ENCODE peak calls at places on chromosomes 5 and 9, in seven cellular contexts. One of them, this sample, is unnamed.

GRCh38 chr5:141814064-141814982 is 63.9 kb downstream of the PCDH1 start:
- DNase-seq in breast epithelium: no peak
- DNase-seq in tibial artery: no peak
- DNase-seq in fibroblast of pulmonary artery: peak; percentile 31
- DNase-seq in GM23338: peak; percentile 85
- DNase-seq in heart right ventricle: peak; percentile 64
- DNase-seq in mammary epithelial cell: peak; percentile 36
- DNase-seq in this sample: peak; percentile 53

GRCh38 chr9:123710299-123710698 is 219.6 kb downstream of the DENND1A start:
- DNase-seq in breast epithelium: no peak
- DNase-seq in tibial artery: no peak
- DNase-seq in fibroblast of pulmonary artery: peak; percentile 87
- DNase-seq in GM23338: no peak
- DNase-seq in heart right ventricle: no peak
- DNase-seq in mammary epithelial cell: peak; percentile 70
- DNase-seq in this sample: peak; percentile 52

GRCh38 chr5:134246771-134247329 is 21.0 kb upstream of the PPP2CA start:
- DNase-seq in breast epithelium: no peak
- DNase-seq in tibial artery: no peak
- DNase-seq in fibroblast of pulmonary artery: no peak
- DNase-seq in GM23338: no peak
- DNase-seq in heart right ventricle: peak; percentile 41
- DNase-seq in mammary epithelial cell: peak; percentile 61
- DNase-seq in this sample: peak; percentile 83

GRCh38 chr5:180646289-180646962 is 3.0 kb downstream of the FLT4 start:
- DNase-seq in breast epithelium: no peak
- DNase-seq in tibial artery: no peak
- DNase-seq in fibroblast of pulmonary artery: no peak
- DNase-seq in GM23338: no peak
- DNase-seq in heart right ventricle: no peak
- DNase-seq in mammary epithelial cell: no peak
- DNase-seq in this sample: no peak

GRCh38 chr5:176540956-176541337 is 3.7 kb upstream of the RNF44 start:
- DNase-seq in breast epithelium: no peak
- DNase-seq in tibial artery: no peak
- DNase-seq in fibroblast of pulmonary artery: no peak
- DNase-seq in GM23338: no peak
- DNase-seq in heart right ventricle: no peak
- DNase-seq in mammary epithelial cell: no peak
- DNase-seq in this sample: no peak

GRCh38 chr9:347667-348292 is 133.1 kb downstream of the DOCK8 start:
- DNase-seq in breast epithelium: no peak
- DNase-seq in tibial artery: no peak
- DNase-seq in fibroblast of pulmonary artery: peak; percentile 57
- DNase-seq in GM23338: peak; percentile 58
- DNase-seq in heart right ventricle: no peak
- DNase-seq in mammary epithelial cell: peak; percentile 51
- DNase-seq in this sample: peak; percentile 62

GRCh38 chr9:75866273-75866871 is 24.1 kb upstream of the PCSK5 start:
- DNase-seq in breast epithelium: peak; percentile 29
- DNase-seq in tibial artery: peak; percentile 63
- DNase-seq in fibroblast of pulmonary artery: peak; percentile 71
- DNase-seq in GM23338: peak; percentile 81
- DNase-seq in heart right ventricle: no peak
- DNase-seq in mammary epithelial cell: peak; percentile 27
- DNase-seq in this sample: peak; percentile 67

GRCh38 chr9:122366074-122366672 is 4.7 kb upstream of the PTGS1 start:
- DNase-seq in breast epithelium: no peak
- DNase-seq in tibial artery: no peak
- DNase-seq in fibroblast of pulmonary artery: peak; percentile 72
- DNase-seq in GM23338: no peak
- DNase-seq in heart right ventricle: no peak
- DNase-seq in mammary epithelial cell: no peak
- DNase-seq in this sample: no peak

GRCh38 chr5:84816160-84816559 is 431.5 kb upstream of the EDIL3 start:
- DNase-seq in breast epithelium: no peak
- DNase-seq in tibial artery: no peak
- DNase-seq in fibroblast of pulmonary artery: no peak
- DNase-seq in GM23338: no peak
- DNase-seq in heart right ventricle: no peak
- DNase-seq in mammary epithelial cell: no peak
- DNase-seq in this sample: no peak

DNA sequence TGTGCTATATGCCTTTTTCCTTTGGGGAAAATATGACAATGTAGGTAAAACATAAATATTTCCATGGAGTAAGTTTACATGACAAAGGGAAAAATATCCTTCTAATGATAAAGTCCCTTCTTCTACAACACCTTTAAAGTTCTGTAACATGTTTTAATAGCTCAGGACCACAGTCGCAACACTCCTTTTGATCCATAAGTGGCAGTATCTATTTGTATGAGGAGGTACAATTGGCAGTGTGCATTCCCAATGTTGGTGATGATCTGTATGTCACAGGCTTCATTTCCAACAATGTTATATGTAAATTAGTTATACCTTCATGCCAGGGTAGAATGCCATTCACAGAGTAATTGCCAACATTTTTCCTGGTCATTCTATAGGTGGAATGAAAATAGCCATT is 127.1 kb upstream of the CCNH start:
- DNase-seq in breast epithelium: no peak
- DNase-seq in tibial artery: no peak
- DNase-seq in fibroblast of pulmonary artery: no peak
- DNase-seq in GM23338: no peak
- DNase-seq in heart right ventricle: no peak
- DNase-seq in mammary epithelial cell: no peak
- DNase-seq in this sample: no peak
- H3K4me3 ChIP-seq in breast epithelium: no peak overlapping the region
- H3K4me3 ChIP-seq in tibial artery: no peak overlapping the region
- H3K4me3 ChIP-seq in fibroblast of pulmonary artery: no peak overlapping the region
- H3K4me3 ChIP-seq in GM23338: no peak overlapping the region
- H3K4me3 ChIP-seq in heart right ventricle: no peak overlapping the region
- H3K4me3 ChIP-seq in mammary epithelial cell: no peak overlapping the region
- H3K4me3 ChIP-seq in this sample: no peak overlapping the region

GRCh38 chr5:107476783-107477182 is 194.0 kb downstream of the EFNA5 start:
- DNase-seq in breast epithelium: no peak
- DNase-seq in tibial artery: no peak
- DNase-seq in fibroblast of pulmonary artery: peak; percentile 90
- DNase-seq in GM23338: peak; percentile 53
- DNase-seq in heart right ventricle: no peak
- DNase-seq in mammary epithelial cell: no peak
- DNase-seq in this sample: peak; percentile 47
- TF ChIP-seq CTCF in breast epithelium: no peak
- TF ChIP-seq CTCF in tibial artery: no peak
- TF ChIP-seq CTCF in fibroblast of pulmonary artery: no peak
- TF ChIP-seq CTCF in GM23338: no peak
- TF ChIP-seq CTCF in heart right ventricle: no peak
- TF ChIP-seq CTCF in mammary epithelial cell: no peak
- TF ChIP-seq CTCF in this sample: no peak

GRCh38 chr5:88824892-88825781 is 57.8 kb downstream of the MEF2C start:
- DNase-seq in breast epithelium: no peak
- DNase-seq in tibial artery: no peak
- DNase-seq in fibroblast of pulmonary artery: peak; percentile 86
- DNase-seq in GM23338: no peak
- DNase-seq in heart right ventricle: no peak
- DNase-seq in mammary epithelial cell: no peak
- DNase-seq in this sample: no peak

GRCh38 chr5:88824141-88824540 is 58.8 kb downstream of the MEF2C start:
- DNase-seq in breast epithelium: no peak
- DNase-seq in tibial artery: no peak
- DNase-seq in fibroblast of pulmonary artery: no peak
- DNase-seq in GM23338: no peak
- DNase-seq in heart right ventricle: no peak
- DNase-seq in mammary epithelial cell: no peak
- DNase-seq in this sample: no peak

GRCh38 chr5:88827997-88828396 is 55.0 kb downstream of the MEF2C start:
- DNase-seq in breast epithelium: no peak
- DNase-seq in tibial artery: no peak
- DNase-seq in fibroblast of pulmonary artery: no peak
- DNase-seq in GM23338: no peak
- DNase-seq in heart right ventricle: no peak
- DNase-seq in mammary epithelial cell: peak; percentile 5
- DNase-seq in this sample: no peak

GRCh38 chr5:88826959-88827585 is 55.9 kb downstream of the MEF2C start:
- DNase-seq in breast epithelium: no peak
- DNase-seq in tibial artery: peak; percentile 37
- DNase-seq in fibroblast of pulmonary artery: peak; percentile 98
- DNase-seq in GM23338: peak; percentile 18
- DNase-seq in heart right ventricle: peak; percentile 20
- DNase-seq in mammary epithelial cell: peak; percentile 6
- DNase-seq in this sample: peak; percentile 14

DNA sequence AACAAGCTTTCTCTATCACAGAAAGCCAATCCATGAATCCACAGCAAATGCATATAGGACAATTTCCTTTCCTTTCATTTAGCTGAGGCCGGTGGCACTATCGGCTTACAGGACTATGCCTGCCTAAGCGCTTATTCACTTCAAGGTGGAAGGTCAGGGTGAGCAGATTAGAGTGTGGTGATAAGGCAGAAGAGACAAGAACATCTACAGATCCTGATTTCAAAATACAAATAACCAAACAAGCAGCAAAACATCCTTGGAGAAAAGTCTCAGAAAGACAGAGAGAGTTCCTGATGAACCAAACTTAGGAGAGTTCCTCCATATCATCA is 57.2 kb downstream of the MEF2C start:
- DNase-seq in breast epithelium: no peak
- DNase-seq in tibial artery: no peak
- DNase-seq in fibroblast of pulmonary artery: peak; percentile 13
- DNase-seq in GM23338: no peak
- DNase-seq in heart right ventricle: no peak
- DNase-seq in mammary epithelial cell: no peak
- DNase-seq in this sample: no peak
- H3K4me3 ChIP-seq in breast epithelium: no peak overlapping the region
- H3K4me3 ChIP-seq in tibial artery: peak overlapping the region; percentile 10
- H3K4me3 ChIP-seq in fibroblast of pulmonary artery: no peak overlapping the region
- H3K4me3 ChIP-seq in GM23338: no peak overlapping the region
- H3K4me3 ChIP-seq in heart right ventricle: peak overlapping the region; percentile 28
- H3K4me3 ChIP-seq in mammary epithelial cell: no peak overlapping the region
- H3K4me3 ChIP-seq in this sample: no peak overlapping the region

GRCh38 chr5:77231470-77232138 is 21.1 kb downstream of the PDE8B start:
- DNase-seq in breast epithelium: no peak
- DNase-seq in tibial artery: no peak
- DNase-seq in fibroblast of pulmonary artery: no peak
- DNase-seq in GM23338: peak; percentile 8
- DNase-seq in heart right ventricle: no peak
- DNase-seq in mammary epithelial cell: no peak
- DNase-seq in this sample: no peak
- TF ChIP-seq CTCF in breast epithelium: no peak
- TF ChIP-seq CTCF in tibial artery: no peak
- TF ChIP-seq CTCF in fibroblast of pulmonary artery: no peak
- TF ChIP-seq CTCF in GM23338: peak; percentile 13
- TF ChIP-seq CTCF in heart right ventricle: no peak
- TF ChIP-seq CTCF in mammary epithelial cell: no peak
- TF ChIP-seq CTCF in this sample: no peak

GRCh38 chr5:2755371-2755715 is 3.9 kb upstream of the IRX2 start:
- DNase-seq in breast epithelium: no peak
- DNase-seq in tibial artery: no peak
- DNase-seq in fibroblast of pulmonary artery: no peak
- DNase-seq in GM23338: no peak
- DNase-seq in heart right ventricle: no peak
- DNase-seq in mammary epithelial cell: peak; percentile 12
- DNase-seq in this sample: no peak
- H3K4me3 ChIP-seq in breast epithelium: peak overlapping the region; percentile 75
- H3K4me3 ChIP-seq in tibial artery: peak overlapping the region; percentile 48
- H3K4me3 ChIP-seq in fibroblast of pulmonary artery: no peak overlapping the region
- H3K4me3 ChIP-seq in GM23338: peak overlapping the region; percentile 95
- H3K4me3 ChIP-seq in heart right ventricle: peak overlapping the region; percentile 52
- H3K4me3 ChIP-seq in mammary epithelial cell: no peak overlapping the region
- H3K4me3 ChIP-seq in this sample: peak overlapping the region; percentile 18

DNA sequence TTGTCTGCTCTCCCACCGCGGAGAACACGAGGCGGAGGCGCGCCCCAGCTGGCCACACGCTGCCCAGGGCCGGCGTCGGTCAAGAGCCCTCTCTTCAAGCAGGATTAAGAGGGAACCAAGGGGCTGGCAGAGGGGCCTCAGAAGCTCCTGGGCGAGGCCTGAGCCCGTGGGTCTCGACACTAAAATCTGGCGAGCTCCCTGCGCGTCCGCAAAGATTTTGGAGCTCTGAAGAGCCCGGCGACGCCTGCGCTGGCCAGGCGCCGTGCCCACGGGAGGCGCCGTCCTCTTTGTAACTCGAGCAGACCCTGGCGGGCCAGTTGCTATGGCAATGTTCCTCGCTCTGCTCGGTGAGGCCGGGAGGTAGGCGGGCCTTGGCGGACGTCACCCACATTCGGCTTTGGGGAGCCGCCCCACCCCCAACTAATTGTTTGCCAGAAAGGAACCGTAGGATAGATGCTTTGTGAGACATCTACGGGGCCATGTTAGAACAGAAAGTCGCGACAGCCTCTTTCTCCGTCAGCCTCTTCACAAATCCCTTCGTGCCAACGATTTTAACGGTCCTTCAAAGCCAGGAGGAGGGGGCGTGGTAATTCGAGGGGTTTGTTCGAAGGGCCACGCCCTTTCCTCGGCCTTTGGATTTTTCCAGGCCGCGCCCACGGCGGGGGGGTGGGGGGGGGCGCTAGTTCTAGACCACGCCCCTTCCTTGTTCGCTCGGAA is 735 bp upstream of the CNOT8 start:
- DNase-seq in breast epithelium: peak; percentile 94
- DNase-seq in tibial artery: peak; percentile 98
- DNase-seq in fibroblast of pulmonary artery: peak; percentile 96
- DNase-seq in GM23338: peak; percentile 97
- DNase-seq in heart right ventricle: peak; percentile 92
- DNase-seq in mammary epithelial cell: peak; percentile 93
- DNase-seq in this sample: peak; percentile 88
- TF ChIP-seq CTCF in breast epithelium: no peak
- TF ChIP-seq CTCF in tibial artery: no peak
- TF ChIP-seq CTCF in fibroblast of pulmonary artery: no peak
- TF ChIP-seq CTCF in GM23338: no peak
- TF ChIP-seq CTCF in heart right ventricle: peak; percentile 17
- TF ChIP-seq CTCF in mammary epithelial cell: no peak
- TF ChIP-seq CTCF in this sample: no peak

DNA sequence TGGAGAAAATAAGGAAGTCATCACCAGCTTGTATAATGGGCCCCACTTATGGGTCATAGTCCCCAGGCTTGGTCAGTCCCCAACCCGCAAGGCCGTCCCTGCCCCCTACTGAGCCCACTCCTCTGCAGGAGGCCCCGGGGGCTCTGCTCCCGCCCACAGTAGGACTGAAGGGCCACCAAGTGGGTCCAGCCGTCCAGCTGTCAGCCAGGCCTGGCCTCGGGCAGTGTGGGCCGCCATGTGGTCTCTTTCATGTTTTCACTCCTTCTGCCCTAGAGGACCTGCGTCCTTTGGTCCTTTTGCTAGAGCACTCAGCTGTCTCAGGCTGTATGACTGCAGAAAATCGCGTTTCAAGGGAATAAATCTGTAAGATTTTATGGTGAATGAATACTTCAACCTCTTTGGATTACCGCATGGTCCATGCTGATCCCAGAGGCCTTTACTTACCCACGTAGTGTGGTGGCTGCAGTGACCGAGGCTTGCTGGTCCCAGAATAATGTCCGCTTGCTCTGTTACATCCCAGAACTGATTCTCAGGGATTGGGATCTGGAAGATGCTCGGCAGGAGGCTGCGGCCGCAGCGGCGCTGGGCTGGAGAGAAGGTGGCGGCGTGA is 105.8 kb upstream of the FAM120A start:
- DNase-seq in breast epithelium: no peak
- DNase-seq in tibial artery: no peak
- DNase-seq in fibroblast of pulmonary artery: no peak
- DNase-seq in GM23338: no peak
- DNase-seq in heart right ventricle: no peak
- DNase-seq in mammary epithelial cell: no peak
- DNase-seq in this sample: no peak
- H3K4me3 ChIP-seq in breast epithelium: peak overlapping the region; percentile 50
- H3K4me3 ChIP-seq in tibial artery: peak overlapping the region; percentile 66
- H3K4me3 ChIP-seq in fibroblast of pulmonary artery: no peak overlapping the region
- H3K4me3 ChIP-seq in GM23338: peak overlapping the region; percentile 95
- H3K4me3 ChIP-seq in heart right ventricle: peak overlapping the region; percentile 60
- H3K4me3 ChIP-seq in mammary epithelial cell: no peak overlapping the region
- H3K4me3 ChIP-seq in this sample: no peak overlapping the region

GRCh38 chr5:144139586-144139985 is 30.9 kb downstream of the YIPF5 start:
- DNase-seq in breast epithelium: no peak
- DNase-seq in tibial artery: no peak
- DNase-seq in fibroblast of pulmonary artery: peak; percentile 33
- DNase-seq in GM23338: no peak
- DNase-seq in heart right ventricle: no peak
- DNase-seq in mammary epithelial cell: no peak
- DNase-seq in this sample: no peak
- TF ChIP-seq CTCF in breast epithelium: no peak
- TF ChIP-seq CTCF in tibial artery: no peak
- TF ChIP-seq CTCF in fibroblast of pulmonary artery: peak; percentile 20
- TF ChIP-seq CTCF in GM23338: no peak
- TF ChIP-seq CTCF in heart right ventricle: no peak
- TF ChIP-seq CTCF in mammary epithelial cell: no peak
- TF ChIP-seq CTCF in this sample: no peak

This sample was measured in epithelial cell of esophagus.